ENCODE peak calls at places on chromosomes 16 and 17, in six cellular contexts. One of them, this sample, is unnamed.
A peak's percentile ranks its signal among the peaks of the same experiment; 100 is the strongest.

GRCh38 chr16:81987706-81988105 is 23.6 kb downstream of the SDR42E1 start:
- DNase-seq in fibroblast of mammary gland: no peak
- DNase-seq in RKO: no peak
- DNase-seq in B cell: no peak
- DNase-seq in AG09319: no peak
- DNase-seq in naive thymus-derived CD8-positive, alpha-beta T cell: no peak
- DNase-seq in this sample: no peak

GRCh38 chr17:67475161-67475887 is 98.2 kb downstream of the PITPNC1 start:
- DNase-seq in fibroblast of mammary gland: peak; percentile 80
- DNase-seq in RKO: peak; percentile 69
- DNase-seq in B cell: peak; percentile 79
- DNase-seq in AG09319: peak; percentile 56
- DNase-seq in naive thymus-derived CD8-positive, alpha-beta T cell: peak; percentile 88
- DNase-seq in this sample: peak; percentile 82

GRCh38 chr16:14015017-14015416 is 56.1 kb upstream of the MRTFB start:
- DNase-seq in fibroblast of mammary gland: peak; percentile 31
- DNase-seq in RKO: no peak
- DNase-seq in B cell: no peak
- DNase-seq in AG09319: no peak
- DNase-seq in naive thymus-derived CD8-positive, alpha-beta T cell: no peak
- DNase-seq in this sample: no peak

GRCh38 chr16:77227745-77228144 is 28.5 kb downstream of the SYCE1L start:
- DNase-seq in fibroblast of mammary gland: no peak
- DNase-seq in RKO: no peak
- DNase-seq in B cell: no peak
- DNase-seq in AG09319: no peak
- DNase-seq in naive thymus-derived CD8-positive, alpha-beta T cell: no peak
- DNase-seq in this sample: no peak

GRCh38 chr16:2532494-2533141 is 1.4 kb upstream of the CEMP1 start:
- DNase-seq in fibroblast of mammary gland: peak; percentile 56
- DNase-seq in RKO: peak; percentile 33
- DNase-seq in B cell: peak; percentile 76
- DNase-seq in AG09319: no peak
- DNase-seq in naive thymus-derived CD8-positive, alpha-beta T cell: peak; percentile 76
- DNase-seq in this sample: peak; percentile 72

GRCh38 chr17:79568661-79569060 is 42.2 kb downstream of the RBFOX3 start:
- DNase-seq in fibroblast of mammary gland: no peak
- DNase-seq in RKO: no peak
- DNase-seq in B cell: no peak
- DNase-seq in AG09319: no peak
- DNase-seq in naive thymus-derived CD8-positive, alpha-beta T cell: no peak
- DNase-seq in this sample: no peak

GRCh38 chr17:6543079-6544010 is 13.0 kb downstream of the PITPNM3 start:
- DNase-seq in fibroblast of mammary gland: no peak
- DNase-seq in RKO: no peak
- DNase-seq in B cell: no peak
- DNase-seq in AG09319: no peak
- DNase-seq in naive thymus-derived CD8-positive, alpha-beta T cell: no peak
- DNase-seq in this sample: no peak

GRCh38 chr17:1197781-1198490 is 18.2 kb upstream of the ABR start:
- DNase-seq in fibroblast of mammary gland: no peak
- DNase-seq in RKO: no peak
- DNase-seq in B cell: peak; percentile 91
- DNase-seq in AG09319: no peak
- DNase-seq in naive thymus-derived CD8-positive, alpha-beta T cell: peak; percentile 76
- DNase-seq in this sample: no peak

GRCh38 chr17:5838661-5839300 is 231.4 kb upstream of the WSCD1 start:
- DNase-seq in fibroblast of mammary gland: no peak
- DNase-seq in RKO: no peak
- DNase-seq in B cell: no peak
- DNase-seq in AG09319: no peak
- DNase-seq in naive thymus-derived CD8-positive, alpha-beta T cell: no peak
- DNase-seq in this sample: peak; percentile 12

GRCh38 chr17:77560841-77561240 is 397.7 kb upstream of the TNRC6C start:
- DNase-seq in fibroblast of mammary gland: no peak
- DNase-seq in RKO: no peak
- DNase-seq in B cell: no peak
- DNase-seq in AG09319: no peak
- DNase-seq in naive thymus-derived CD8-positive, alpha-beta T cell: no peak
- DNase-seq in this sample: no peak

GRCh38 chr17:34452769-34453168 is 89.7 kb upstream of the CCL1 start:
- DNase-seq in fibroblast of mammary gland: no peak
- DNase-seq in RKO: no peak
- DNase-seq in B cell: no peak
- DNase-seq in AG09319: no peak
- DNase-seq in naive thymus-derived CD8-positive, alpha-beta T cell: no peak
- DNase-seq in this sample: no peak

GRCh38 chr16:68370921-68371651 is 60.3 kb downstream of the PRMT7 start:
- DNase-seq in fibroblast of mammary gland: no peak
- DNase-seq in RKO: no peak
- DNase-seq in B cell: no peak
- DNase-seq in AG09319: no peak
- DNase-seq in naive thymus-derived CD8-positive, alpha-beta T cell: peak; percentile 67
- DNase-seq in this sample: no peak

GRCh38 chr17:57574040-57574513 is 171.0 kb downstream of the CCDC182 start:
- DNase-seq in fibroblast of mammary gland: peak; percentile 73
- DNase-seq in RKO: no peak
- DNase-seq in B cell: no peak
- DNase-seq in AG09319: no peak
- DNase-seq in naive thymus-derived CD8-positive, alpha-beta T cell: no peak
- DNase-seq in this sample: peak; percentile 68

GRCh38 chr16:1794221-1794871 is 841 bp upstream of the IGFALS start:
- DNase-seq in fibroblast of mammary gland: no peak
- DNase-seq in RKO: no peak
- DNase-seq in B cell: peak; percentile 30
- DNase-seq in AG09319: no peak
- DNase-seq in naive thymus-derived CD8-positive, alpha-beta T cell: no peak
- DNase-seq in this sample: no peak

GRCh38 chr17:15298176-15298575 is 33.0 kb upstream of the PMP22 start:
- DNase-seq in fibroblast of mammary gland: peak; percentile 74
- DNase-seq in RKO: peak; percentile 45
- DNase-seq in B cell: no peak
- DNase-seq in AG09319: no peak
- DNase-seq in naive thymus-derived CD8-positive, alpha-beta T cell: no peak
- DNase-seq in this sample: no peak

GRCh38 chr17:12492450-12492849 is 173.2 kb upstream of the MYOCD start:
- DNase-seq in fibroblast of mammary gland: peak; percentile 45
- DNase-seq in RKO: no peak
- DNase-seq in B cell: no peak
- DNase-seq in AG09319: no peak
- DNase-seq in naive thymus-derived CD8-positive, alpha-beta T cell: no peak
- DNase-seq in this sample: no peak

GRCh38 chr16:30183961-30184429 is 593 bp downstream of the CORO1A start:
- DNase-seq in fibroblast of mammary gland: no peak
- DNase-seq in RKO: no peak
- DNase-seq in B cell: peak; percentile 92
- DNase-seq in AG09319: no peak
- DNase-seq in naive thymus-derived CD8-positive, alpha-beta T cell: peak; percentile 94
- DNase-seq in this sample: no peak

GRCh38 chr16:20904507-20905079 is 4.0 kb downstream of the LYRM1 start:
- DNase-seq in fibroblast of mammary gland: peak; percentile 64
- DNase-seq in RKO: no peak
- DNase-seq in B cell: peak; percentile 67
- DNase-seq in AG09319: no peak
- DNase-seq in naive thymus-derived CD8-positive, alpha-beta T cell: peak; percentile 54
- DNase-seq in this sample: no peak

GRCh38 chr16:69055003-69055402 is 50.5 kb upstream of the HAS3 start:
- DNase-seq in fibroblast of mammary gland: no peak
- DNase-seq in RKO: no peak
- DNase-seq in B cell: no peak
- DNase-seq in AG09319: no peak
- DNase-seq in naive thymus-derived CD8-positive, alpha-beta T cell: no peak
- DNase-seq in this sample: no peak

GRCh38 chr16:1363501-1364041 is 11.8 kb downstream of the GNPTG start:
- DNase-seq in fibroblast of mammary gland: peak; percentile 29
- DNase-seq in RKO: no peak
- DNase-seq in B cell: peak; percentile 93
- DNase-seq in AG09319: no peak
- DNase-seq in naive thymus-derived CD8-positive, alpha-beta T cell: peak; percentile 76
- DNase-seq in this sample: no peak

GRCh38 chr16:67726106-67727034 is 7.3 kb upstream of the GFOD2 start:
- DNase-seq in fibroblast of mammary gland: no peak
- DNase-seq in RKO: no peak
- DNase-seq in B cell: no peak
- DNase-seq in AG09319: no peak
- DNase-seq in naive thymus-derived CD8-positive, alpha-beta T cell: no peak
- DNase-seq in this sample: no peak

GRCh38 chr16:89202422-89203215 is 2.3 kb upstream of the SLC22A31 start:
- DNase-seq in fibroblast of mammary gland: no peak
- DNase-seq in RKO: no peak
- DNase-seq in B cell: no peak
- DNase-seq in AG09319: no peak
- DNase-seq in naive thymus-derived CD8-positive, alpha-beta T cell: no peak
- DNase-seq in this sample: no peak

GRCh38 chr17:73782641-73783381 is 138.6 kb upstream of the SDK2 start:
- DNase-seq in fibroblast of mammary gland: no peak
- DNase-seq in RKO: no peak
- DNase-seq in B cell: no peak
- DNase-seq in AG09319: no peak
- DNase-seq in naive thymus-derived CD8-positive, alpha-beta T cell: peak; percentile 5
- DNase-seq in this sample: no peak

GRCh38 chr16:5393070-5393469 is 295.5 kb upstream of the EEF2KMT start:
- DNase-seq in fibroblast of mammary gland: no peak
- DNase-seq in RKO: peak; percentile 9
- DNase-seq in B cell: no peak
- DNase-seq in AG09319: no peak
- DNase-seq in naive thymus-derived CD8-positive, alpha-beta T cell: no peak
- DNase-seq in this sample: no peak

GRCh38 chr17:38667099-38667786 is 7.5 kb downstream of the EPOP start:
- DNase-seq in fibroblast of mammary gland: peak; percentile 72
- DNase-seq in RKO: peak; percentile 76
- DNase-seq in B cell: peak; percentile 75
- DNase-seq in AG09319: peak; percentile 32
- DNase-seq in naive thymus-derived CD8-positive, alpha-beta T cell: peak; percentile 54
- DNase-seq in this sample: peak; percentile 57

GRCh38 chr16:57277586-57277985 is 6.9 kb downstream of the PLLP start:
- DNase-seq in fibroblast of mammary gland: peak; percentile 60
- DNase-seq in RKO: peak; percentile 63
- DNase-seq in B cell: no peak
- DNase-seq in AG09319: no peak
- DNase-seq in naive thymus-derived CD8-positive, alpha-beta T cell: peak; percentile 70
- DNase-seq in this sample: no peak

GRCh38 chr17:48100591-48101011 is 677 bp downstream of the CBX1 start:
- DNase-seq in fibroblast of mammary gland: peak; percentile 55
- DNase-seq in RKO: peak; percentile 67
- DNase-seq in B cell: no peak
- DNase-seq in AG09319: no peak
- DNase-seq in naive thymus-derived CD8-positive, alpha-beta T cell: no peak
- DNase-seq in this sample: peak; percentile 35

GRCh38 chr17:61904094-61904710 is 23.6 kb downstream of the INTS2 start:
- DNase-seq in fibroblast of mammary gland: no peak
- DNase-seq in RKO: no peak
- DNase-seq in B cell: peak; percentile 42
- DNase-seq in AG09319: no peak
- DNase-seq in naive thymus-derived CD8-positive, alpha-beta T cell: peak; percentile 31
- DNase-seq in this sample: no peak

GRCh38 chr16:50304467-50305440 is 38.4 kb downstream of the ADCY7 start:
- DNase-seq in fibroblast of mammary gland: no peak
- DNase-seq in RKO: no peak
- DNase-seq in B cell: no peak
- DNase-seq in AG09319: no peak
- DNase-seq in naive thymus-derived CD8-positive, alpha-beta T cell: no peak
- DNase-seq in this sample: no peak

GRCh38 chr16:69486724-69487123 is 62.3 kb downstream of the CYB5B start:
- DNase-seq in fibroblast of mammary gland: no peak
- DNase-seq in RKO: no peak
- DNase-seq in B cell: no peak
- DNase-seq in AG09319: no peak
- DNase-seq in naive thymus-derived CD8-positive, alpha-beta T cell: no peak
- DNase-seq in this sample: no peak

GRCh38 chr16:46757339-46758050 is 9.4 kb upstream of the MYLK3 start:
- DNase-seq in fibroblast of mammary gland: no peak
- DNase-seq in RKO: no peak
- DNase-seq in B cell: no peak
- DNase-seq in AG09319: no peak
- DNase-seq in naive thymus-derived CD8-positive, alpha-beta T cell: no peak
- DNase-seq in this sample: no peak

GRCh38 chr17:3585826-3586225 is 23.4 kb downstream of the TRPV1 start:
- DNase-seq in fibroblast of mammary gland: no peak
- DNase-seq in RKO: no peak
- DNase-seq in B cell: no peak
- DNase-seq in AG09319: no peak
- DNase-seq in naive thymus-derived CD8-positive, alpha-beta T cell: no peak
- DNase-seq in this sample: no peak

GRCh38 chr17:42744283-42744805 is 496 bp downstream of the EZH1 start:
- DNase-seq in fibroblast of mammary gland: peak; percentile 72
- DNase-seq in RKO: peak; percentile 91
- DNase-seq in B cell: no peak
- DNase-seq in AG09319: no peak
- DNase-seq in naive thymus-derived CD8-positive, alpha-beta T cell: no peak
- DNase-seq in this sample: peak; percentile 42

GRCh38 chr17:66673668-66674276 is 161.1 kb upstream of the CACNG5 start:
- DNase-seq in fibroblast of mammary gland: peak; percentile 69
- DNase-seq in RKO: peak; percentile 61
- DNase-seq in B cell: no peak
- DNase-seq in AG09319: no peak
- DNase-seq in naive thymus-derived CD8-positive, alpha-beta T cell: peak; percentile 81
- DNase-seq in this sample: peak; percentile 51

GRCh38 chr17:10135539-10136257 is 62.7 kb downstream of the GAS7 start:
- DNase-seq in fibroblast of mammary gland: peak; percentile 92
- DNase-seq in RKO: no peak
- DNase-seq in B cell: no peak
- DNase-seq in AG09319: no peak
- DNase-seq in naive thymus-derived CD8-positive, alpha-beta T cell: no peak
- DNase-seq in this sample: no peak

GRCh38 chr17:74525781-74526288 is 5.4 kb downstream of the CD300LB start:
- DNase-seq in fibroblast of mammary gland: no peak
- DNase-seq in RKO: no peak
- DNase-seq in B cell: no peak
- DNase-seq in AG09319: no peak
- DNase-seq in naive thymus-derived CD8-positive, alpha-beta T cell: no peak
- DNase-seq in this sample: no peak

GRCh38 chr17:55567240-55568216 is 56.3 kb upstream of the SMIM36 start:
- DNase-seq in fibroblast of mammary gland: peak; percentile 40
- DNase-seq in RKO: no peak
- DNase-seq in B cell: no peak
- DNase-seq in AG09319: no peak
- DNase-seq in naive thymus-derived CD8-positive, alpha-beta T cell: no peak
- DNase-seq in this sample: no peak